ENCODE peak calls at places on chromosomes 5 and 9, in six cellular contexts. One of them, this sample, is unnamed.

GRCh38 chr9:129686736-129687135 is 21.3 kb downstream of the PRRX2 start:
- DNase-seq in H1: no peak
- DNase-seq in HepG2: no peak
- DNase-seq in K562: no peak
- DNase-seq in endothelial cell of umbilical vein: no peak
- DNase-seq in A549: no peak
- DNase-seq in this sample: no peak

GRCh38 chr9:95091574-95091970 is 225.9 kb downstream of the FANCC start:
- DNase-seq in HepG2: no peak
- DNase-seq in H1: no peak
- DNase-seq in endothelial cell of umbilical vein: no peak
- DNase-seq in A549: peak; percentile 41
- DNase-seq in K562: no peak
- DNase-seq in this sample: no peak

GRCh38 chr5:163571755-163572154 is 66.3 kb downstream of the MAT2B start:
- DNase-seq in endothelial cell of umbilical vein: no peak
- DNase-seq in H1: no peak
- DNase-seq in HepG2: no peak
- DNase-seq in K562: no peak
- DNase-seq in A549: no peak
- DNase-seq in this sample: no peak

GRCh38 chr9:84154320-84154719 is 173.7 kb downstream of the RMI1 start:
- DNase-seq in A549: no peak
- DNase-seq in H1: no peak
- DNase-seq in endothelial cell of umbilical vein: no peak
- DNase-seq in K562: no peak
- DNase-seq in HepG2: no peak
- DNase-seq in this sample: no peak

GRCh38 chr9:137070201-137070905 is at the start of gene SAPCD2:
- DNase-seq in K562: peak; percentile 92
- DNase-seq in endothelial cell of umbilical vein: peak; percentile 84
- DNase-seq in A549: peak; percentile 88
- DNase-seq in HepG2: peak; percentile 88
- DNase-seq in H1: peak; percentile 84
- DNase-seq in this sample: peak; percentile 88

GRCh38 chr5:10736354-10736753 is 24.7 kb downstream of the DAP start:
- DNase-seq in K562: no peak
- DNase-seq in endothelial cell of umbilical vein: no peak
- DNase-seq in H1: no peak
- DNase-seq in HepG2: no peak
- DNase-seq in A549: no peak
- DNase-seq in this sample: no peak

GRCh38 chr5:156934450-156935211 is 28.4 kb downstream of the TIMD4 start:
- DNase-seq in K562: peak; percentile 10
- DNase-seq in HepG2: peak; percentile 9
- DNase-seq in A549: peak; percentile 33
- DNase-seq in H1: peak; percentile 54
- DNase-seq in endothelial cell of umbilical vein: no peak
- DNase-seq in this sample: peak; percentile 50

GRCh38 chr5:54829102-54829501 is 156.3 kb downstream of the ESM1 start:
- DNase-seq in H1: no peak
- DNase-seq in HepG2: no peak
- DNase-seq in A549: no peak
- DNase-seq in endothelial cell of umbilical vein: no peak
- DNase-seq in K562: no peak
- DNase-seq in this sample: no peak

GRCh38 chr9:69264526-69264925 is 60.5 kb upstream of the ENTREP1 start:
- DNase-seq in K562: no peak
- DNase-seq in H1: no peak
- DNase-seq in endothelial cell of umbilical vein: no peak
- DNase-seq in HepG2: no peak
- DNase-seq in A549: no peak
- DNase-seq in this sample: no peak

GRCh38 chr9:121613009-121613766 is 38.2 kb upstream of the DAB2IP start:
- DNase-seq in HepG2: no peak
- DNase-seq in H1: no peak
- DNase-seq in endothelial cell of umbilical vein: peak; percentile 21
- DNase-seq in K562: no peak
- DNase-seq in A549: no peak
- DNase-seq in this sample: no peak

GRCh38 chr5:57824047-57824446 is 341.4 kb upstream of the ACTBL2 start:
- DNase-seq in K562: no peak
- DNase-seq in endothelial cell of umbilical vein: no peak
- DNase-seq in H1: no peak
- DNase-seq in HepG2: no peak
- DNase-seq in A549: peak; percentile 31
- DNase-seq in this sample: no peak

GRCh38 chr9:93196095-93197055 is 12.4 kb downstream of the WNK2 start:
- DNase-seq in HepG2: peak; percentile 72
- DNase-seq in H1: no peak
- DNase-seq in K562: no peak
- DNase-seq in endothelial cell of umbilical vein: no peak
- DNase-seq in A549: no peak
- DNase-seq in this sample: no peak

GRCh38 chr9:100268271-100268670 is 84.5 kb downstream of the TEX10 start:
- DNase-seq in K562: no peak
- DNase-seq in A549: no peak
- DNase-seq in H1: no peak
- DNase-seq in endothelial cell of umbilical vein: no peak
- DNase-seq in HepG2: no peak
- DNase-seq in this sample: no peak

GRCh38 chr9:72564517-72565281 is 43.3 kb downstream of the TMC1 start:
- DNase-seq in endothelial cell of umbilical vein: no peak
- DNase-seq in H1: no peak
- DNase-seq in HepG2: no peak
- DNase-seq in A549: no peak
- DNase-seq in K562: no peak
- DNase-seq in this sample: no peak

GRCh38 chr9:38215465-38215864 is 146.4 kb upstream of the SHB start:
- DNase-seq in A549: no peak
- DNase-seq in HepG2: no peak
- DNase-seq in H1: no peak
- DNase-seq in endothelial cell of umbilical vein: peak; percentile 25
- DNase-seq in K562: no peak
- DNase-seq in this sample: no peak

GRCh38 chr9:75069171-75069570 is 18.8 kb downstream of the NMRK1 start:
- DNase-seq in H1: no peak
- DNase-seq in HepG2: no peak
- DNase-seq in K562: no peak
- DNase-seq in A549: no peak
- DNase-seq in endothelial cell of umbilical vein: no peak
- DNase-seq in this sample: no peak

GRCh38 chr5:23389543-23390215 is 117.7 kb upstream of the PRDM9 start:
- DNase-seq in K562: no peak
- DNase-seq in A549: no peak
- DNase-seq in HepG2: no peak
- DNase-seq in H1: no peak
- DNase-seq in endothelial cell of umbilical vein: no peak
- DNase-seq in this sample: no peak

GRCh38 chr9:129038109-129038852 is 1.9 kb downstream of the MIGA2 start:
- DNase-seq in A549: no peak
- DNase-seq in HepG2: peak; percentile 62
- DNase-seq in H1: no peak
- DNase-seq in K562: no peak
- DNase-seq in endothelial cell of umbilical vein: no peak
- DNase-seq in this sample: no peak

GRCh38 chr5:56670916-56671315 is 144.4 kb upstream of the MAP3K1 start:
- DNase-seq in endothelial cell of umbilical vein: no peak
- DNase-seq in K562: no peak
- DNase-seq in HepG2: no peak
- DNase-seq in A549: no peak
- DNase-seq in H1: no peak
- DNase-seq in this sample: no peak

GRCh38 chr9:36151306-36152210 is 15.0 kb downstream of the GLIPR2 start:
- DNase-seq in HepG2: no peak
- DNase-seq in A549: no peak
- DNase-seq in H1: no peak
- DNase-seq in endothelial cell of umbilical vein: peak; percentile 78
- DNase-seq in K562: no peak
- DNase-seq in this sample: no peak

GRCh38 chr9:87812375-87813118 is 70.1 kb upstream of the SPATA31E1 start:
- DNase-seq in K562: peak; percentile 35
- DNase-seq in HepG2: peak; percentile 4
- DNase-seq in H1: no peak
- DNase-seq in A549: peak; percentile 48
- DNase-seq in endothelial cell of umbilical vein: peak; percentile 49
- DNase-seq in this sample: peak; percentile 49

GRCh38 chr5:151016700-151017099 is 3.7 kb upstream of the GPX3 start:
- DNase-seq in A549: no peak
- DNase-seq in endothelial cell of umbilical vein: no peak
- DNase-seq in HepG2: peak; percentile 48
- DNase-seq in K562: no peak
- DNase-seq in H1: no peak
- DNase-seq in this sample: no peak

GRCh38 chr9:113463418-113464285 is at the start of gene RGS3:
- DNase-seq in K562: peak; percentile 48
- DNase-seq in A549: peak; percentile 68
- DNase-seq in H1: peak; percentile 88
- DNase-seq in HepG2: peak; percentile 66
- DNase-seq in endothelial cell of umbilical vein: peak; percentile 48
- DNase-seq in this sample: peak; percentile 86

DNA sequence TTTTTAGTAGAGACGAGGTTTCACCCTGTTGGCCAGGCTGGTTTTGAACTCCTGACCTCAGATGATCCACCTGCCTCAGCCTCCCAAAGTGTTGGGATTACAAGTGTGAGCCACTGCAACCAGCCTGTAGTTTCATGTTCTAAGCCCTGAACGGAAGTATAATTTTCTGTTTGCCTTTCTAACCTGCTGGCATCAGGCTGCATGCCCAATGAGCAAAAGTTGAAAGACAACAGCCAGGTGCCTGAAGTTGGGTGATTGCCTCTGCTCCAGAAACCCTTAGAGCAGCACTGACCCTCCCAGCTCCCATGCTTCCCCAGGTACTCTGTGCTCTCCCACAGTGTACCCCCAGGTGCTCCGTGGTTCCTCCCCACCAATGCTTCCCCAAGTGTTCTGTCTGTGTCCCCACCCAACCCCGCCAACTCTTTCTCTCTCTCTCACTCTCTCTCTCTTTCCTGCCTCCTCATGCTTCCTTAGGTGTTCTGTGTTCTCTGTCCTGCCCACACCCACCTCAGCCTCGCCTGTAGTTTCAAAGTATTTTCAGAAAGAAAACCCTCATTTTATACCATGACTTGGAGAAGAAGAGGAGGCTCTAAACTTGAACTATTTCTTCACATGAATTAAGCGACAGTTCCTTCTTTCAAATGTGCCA is 145.3 kb downstream of the SNCAIP start:
- DNase-seq in K562: no peak
- DNase-seq in endothelial cell of umbilical vein: no peak
- DNase-seq in A549: no peak
- DNase-seq in HepG2: no peak
- DNase-seq in H1: no peak
- DNase-seq in this sample: no peak
- TF ChIP-seq JUN in K562: no peak
- TF ChIP-seq JUN in endothelial cell of umbilical vein: no peak
- TF ChIP-seq JUN in A549: no peak
- TF ChIP-seq JUN in HepG2: no peak
- TF ChIP-seq JUN in H1: no peak
- TF ChIP-seq JUN in this sample: no peak

DNA sequence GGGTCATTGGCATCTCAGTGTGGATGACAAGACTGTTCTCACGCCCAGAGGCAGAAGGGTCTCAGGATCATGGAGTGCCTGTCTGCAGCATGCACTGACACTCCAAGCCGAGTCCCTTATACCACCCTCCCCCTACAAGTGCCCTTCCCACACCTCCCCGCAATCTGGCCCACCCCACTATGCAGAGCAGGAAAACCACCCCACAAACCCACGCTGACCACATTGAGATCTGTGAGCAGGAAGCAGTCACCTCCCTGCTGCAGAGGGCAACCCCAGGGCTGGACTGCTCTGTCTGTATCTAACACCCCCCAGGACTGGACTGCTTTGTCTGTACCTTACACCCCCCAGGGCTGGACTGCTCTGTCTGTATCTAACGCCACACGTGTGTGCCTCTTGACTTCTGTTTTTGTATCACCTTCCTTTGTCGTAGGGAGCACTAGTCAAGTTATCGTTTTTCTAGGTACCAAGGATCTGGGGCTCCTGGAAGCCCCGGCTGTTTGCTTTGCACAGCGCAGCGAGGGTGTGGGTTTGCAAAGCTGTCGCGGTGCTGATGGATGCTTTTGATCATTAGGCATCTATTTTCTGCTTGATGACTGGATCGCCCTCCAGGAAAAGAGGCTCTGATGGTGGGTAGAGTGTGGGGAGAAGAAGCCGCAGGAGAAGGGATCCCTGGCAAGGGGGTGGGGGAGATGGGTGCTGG is 21.5 kb downstream of the OLFM1 start:
- DNase-seq in endothelial cell of umbilical vein: no peak
- DNase-seq in HepG2: no peak
- DNase-seq in K562: no peak
- DNase-seq in H1: no peak
- DNase-seq in A549: no peak
- DNase-seq in this sample: no peak
- TF ChIP-seq JUN in endothelial cell of umbilical vein: no peak
- TF ChIP-seq JUN in HepG2: no peak
- TF ChIP-seq JUN in K562: no peak
- TF ChIP-seq JUN in H1: no peak
- TF ChIP-seq JUN in A549: no peak
- TF ChIP-seq JUN in this sample: no peak

GRCh38 chr5:5276471-5276870 is 136.3 kb downstream of the ADAMTS16 start:
- DNase-seq in HepG2: no peak
- DNase-seq in endothelial cell of umbilical vein: no peak
- DNase-seq in K562: no peak
- DNase-seq in H1: no peak
- DNase-seq in A549: no peak
- DNase-seq in this sample: no peak
- TF ChIP-seq JUN in HepG2: no peak
- TF ChIP-seq JUN in endothelial cell of umbilical vein: no peak
- TF ChIP-seq JUN in K562: no peak
- TF ChIP-seq JUN in H1: no peak
- TF ChIP-seq JUN in A549: no peak
- TF ChIP-seq JUN in this sample: no peak

GRCh38 chr5:111735829-111736228 is 21.2 kb downstream of the NREP start:
- DNase-seq in HepG2: no peak
- DNase-seq in A549: peak; percentile 20
- DNase-seq in H1: no peak
- DNase-seq in endothelial cell of umbilical vein: no peak
- DNase-seq in K562: no peak
- DNase-seq in this sample: peak; percentile 53
- TF ChIP-seq JUN in HepG2: no peak
- TF ChIP-seq JUN in A549: no peak
- TF ChIP-seq JUN in H1: no peak
- TF ChIP-seq JUN in endothelial cell of umbilical vein: no peak
- TF ChIP-seq JUN in K562: no peak
- TF ChIP-seq JUN in this sample: no peak